ENCODE peak calls at places on chromosomes 12 and 14, in seven cellular contexts. One of them, this sample, is unnamed.

GRCh38 chr12:104669057-104669770 is 212.5 kb downstream of the CHST11 start:
- DNase-seq in CD8-positive, alpha-beta T cell: no peak
- DNase-seq in choroid plexus epithelial cell: no peak
- DNase-seq in upper lobe of left lung: peak; percentile 75
- DNase-seq in IMR-90: no peak
- DNase-seq in astrocyte of the cerebellum: no peak
- DNase-seq in endothelial cell of umbilical vein: peak; percentile 32
- DNase-seq in this sample: no peak

GRCh38 chr14:24834951-24835350 is 201.0 kb upstream of the GZMB start:
- DNase-seq in IMR-90: peak; percentile 36
- DNase-seq in choroid plexus epithelial cell: no peak
- DNase-seq in astrocyte of the cerebellum: no peak
- DNase-seq in CD8-positive, alpha-beta T cell: no peak
- DNase-seq in upper lobe of left lung: no peak
- DNase-seq in endothelial cell of umbilical vein: no peak
- DNase-seq in this sample: no peak

GRCh38 chr14:74408870-74409269 is 17.1 kb downstream of the SYNDIG1L start:
- DNase-seq in upper lobe of left lung: no peak
- DNase-seq in endothelial cell of umbilical vein: no peak
- DNase-seq in astrocyte of the cerebellum: no peak
- DNase-seq in IMR-90: no peak
- DNase-seq in choroid plexus epithelial cell: no peak
- DNase-seq in CD8-positive, alpha-beta T cell: no peak
- DNase-seq in this sample: no peak

GRCh38 chr12:89453579-89453978 is 71.0 kb downstream of the GALNT4 start:
- DNase-seq in IMR-90: peak; percentile 85
- DNase-seq in CD8-positive, alpha-beta T cell: no peak
- DNase-seq in astrocyte of the cerebellum: no peak
- DNase-seq in upper lobe of left lung: no peak
- DNase-seq in endothelial cell of umbilical vein: peak; percentile 85
- DNase-seq in choroid plexus epithelial cell: peak; percentile 92
- DNase-seq in this sample: no peak

GRCh38 chr12:11633968-11634367 is 15.5 kb upstream of the ETV6 start:
- DNase-seq in choroid plexus epithelial cell: no peak
- DNase-seq in IMR-90: no peak
- DNase-seq in astrocyte of the cerebellum: no peak
- DNase-seq in endothelial cell of umbilical vein: no peak
- DNase-seq in CD8-positive, alpha-beta T cell: no peak
- DNase-seq in upper lobe of left lung: no peak
- DNase-seq in this sample: no peak

GRCh38 chr12:45216983-45217485 is 1.1 kb downstream of the ANO6 start:
- DNase-seq in CD8-positive, alpha-beta T cell: no peak
- DNase-seq in IMR-90: no peak
- DNase-seq in endothelial cell of umbilical vein: no peak
- DNase-seq in choroid plexus epithelial cell: peak; percentile 18
- DNase-seq in upper lobe of left lung: no peak
- DNase-seq in astrocyte of the cerebellum: no peak
- DNase-seq in this sample: no peak

GRCh38 chr12:124233846-124234620 is 60.9 kb upstream of the RFLNA start:
- DNase-seq in CD8-positive, alpha-beta T cell: no peak
- DNase-seq in IMR-90: no peak
- DNase-seq in choroid plexus epithelial cell: peak; percentile 29
- DNase-seq in astrocyte of the cerebellum: no peak
- DNase-seq in upper lobe of left lung: no peak
- DNase-seq in endothelial cell of umbilical vein: peak; percentile 6
- DNase-seq in this sample: no peak

GRCh38 chr14:42994001-42994736 is 1387.5 kb downstream of the LRFN5 start:
- DNase-seq in upper lobe of left lung: no peak
- DNase-seq in choroid plexus epithelial cell: peak; percentile 47
- DNase-seq in endothelial cell of umbilical vein: no peak
- DNase-seq in astrocyte of the cerebellum: peak; percentile 53
- DNase-seq in CD8-positive, alpha-beta T cell: no peak
- DNase-seq in IMR-90: peak; percentile 79
- DNase-seq in this sample: peak; percentile 98

GRCh38 chr14:104101086-104101621 is 15.7 kb downstream of the ASPG start:
- DNase-seq in IMR-90: no peak
- DNase-seq in endothelial cell of umbilical vein: no peak
- DNase-seq in astrocyte of the cerebellum: no peak
- DNase-seq in upper lobe of left lung: peak; percentile 61
- DNase-seq in choroid plexus epithelial cell: no peak
- DNase-seq in CD8-positive, alpha-beta T cell: no peak
- DNase-seq in this sample: no peak

GRCh38 chr14:51453869-51454268 is 197.8 kb upstream of the FRMD6 start:
- DNase-seq in upper lobe of left lung: no peak
- DNase-seq in choroid plexus epithelial cell: no peak
- DNase-seq in IMR-90: no peak
- DNase-seq in astrocyte of the cerebellum: no peak
- DNase-seq in CD8-positive, alpha-beta T cell: no peak
- DNase-seq in endothelial cell of umbilical vein: no peak
- DNase-seq in this sample: no peak

GRCh38 chr14:35858521-35859209 is 32.5 kb downstream of the BRMS1L start:
- DNase-seq in endothelial cell of umbilical vein: no peak
- DNase-seq in IMR-90: peak; percentile 70
- DNase-seq in CD8-positive, alpha-beta T cell: no peak
- DNase-seq in upper lobe of left lung: no peak
- DNase-seq in choroid plexus epithelial cell: peak; percentile 59
- DNase-seq in astrocyte of the cerebellum: no peak
- DNase-seq in this sample: no peak

DNA sequence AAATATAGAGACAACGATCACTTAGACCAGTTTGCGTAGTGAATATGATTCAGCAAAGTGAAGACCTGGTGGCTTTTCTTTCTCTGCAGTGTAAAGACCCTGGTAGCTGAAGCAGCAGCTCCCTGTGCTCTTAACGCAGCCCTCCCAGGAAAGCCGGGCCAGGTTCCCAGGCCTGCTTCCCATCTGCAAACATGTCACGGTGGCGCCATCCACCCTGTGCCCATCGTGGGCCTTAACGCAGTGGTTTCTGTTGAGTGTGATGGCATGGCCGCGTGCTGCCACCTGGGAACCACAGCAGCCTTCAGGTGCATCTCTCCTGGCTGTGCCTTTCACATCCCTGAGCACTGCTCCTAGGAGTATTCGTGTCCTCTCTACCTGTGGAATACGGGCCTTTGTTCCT is 71.5 kb downstream of the WDR20 start:
- DNase-seq in endothelial cell of umbilical vein: no peak
- DNase-seq in upper lobe of left lung: no peak
- DNase-seq in CD8-positive, alpha-beta T cell: no peak
- DNase-seq in astrocyte of the cerebellum: no peak
- DNase-seq in choroid plexus epithelial cell: no peak
- DNase-seq in IMR-90: no peak
- DNase-seq in this sample: no peak
- H3K4me3 ChIP-seq in endothelial cell of umbilical vein: no peak overlapping the region
- H3K4me3 ChIP-seq in upper lobe of left lung: no peak overlapping the region
- H3K4me3 ChIP-seq in CD8-positive, alpha-beta T cell: no peak overlapping the region
- H3K4me3 ChIP-seq in astrocyte of the cerebellum: no peak overlapping the region
- H3K4me3 ChIP-seq in choroid plexus epithelial cell: no peak overlapping the region
- H3K4me3 ChIP-seq in IMR-90: no peak overlapping the region
- H3K4me3 ChIP-seq in this sample: no peak overlapping the region

GRCh38 chr12:14900521-14901227 is 15.0 kb upstream of the MGP start:
- DNase-seq in IMR-90: no peak
- DNase-seq in CD8-positive, alpha-beta T cell: no peak
- DNase-seq in endothelial cell of umbilical vein: no peak
- DNase-seq in astrocyte of the cerebellum: no peak
- DNase-seq in choroid plexus epithelial cell: no peak
- DNase-seq in upper lobe of left lung: no peak
- DNase-seq in this sample: no peak

GRCh38 chr12:14903386-14904098 is 17.9 kb upstream of the MGP start:
- DNase-seq in IMR-90: no peak
- DNase-seq in choroid plexus epithelial cell: no peak
- DNase-seq in endothelial cell of umbilical vein: peak; percentile 12
- DNase-seq in astrocyte of the cerebellum: no peak
- DNase-seq in upper lobe of left lung: no peak
- DNase-seq in CD8-positive, alpha-beta T cell: no peak
- DNase-seq in this sample: no peak

GRCh38 chr12:14904854-14905253 is 19.2 kb upstream of the MGP start:
- DNase-seq in upper lobe of left lung: no peak
- DNase-seq in IMR-90: no peak
- DNase-seq in endothelial cell of umbilical vein: no peak
- DNase-seq in CD8-positive, alpha-beta T cell: no peak
- DNase-seq in choroid plexus epithelial cell: no peak
- DNase-seq in astrocyte of the cerebellum: no peak
- DNase-seq in this sample: no peak

GRCh38 chr12:14901228-14901562 is 15.5 kb upstream of the MGP start:
- DNase-seq in astrocyte of the cerebellum: no peak
- DNase-seq in upper lobe of left lung: no peak
- DNase-seq in CD8-positive, alpha-beta T cell: no peak
- DNase-seq in IMR-90: no peak
- DNase-seq in endothelial cell of umbilical vein: no peak
- DNase-seq in choroid plexus epithelial cell: no peak
- DNase-seq in this sample: no peak

DNA sequence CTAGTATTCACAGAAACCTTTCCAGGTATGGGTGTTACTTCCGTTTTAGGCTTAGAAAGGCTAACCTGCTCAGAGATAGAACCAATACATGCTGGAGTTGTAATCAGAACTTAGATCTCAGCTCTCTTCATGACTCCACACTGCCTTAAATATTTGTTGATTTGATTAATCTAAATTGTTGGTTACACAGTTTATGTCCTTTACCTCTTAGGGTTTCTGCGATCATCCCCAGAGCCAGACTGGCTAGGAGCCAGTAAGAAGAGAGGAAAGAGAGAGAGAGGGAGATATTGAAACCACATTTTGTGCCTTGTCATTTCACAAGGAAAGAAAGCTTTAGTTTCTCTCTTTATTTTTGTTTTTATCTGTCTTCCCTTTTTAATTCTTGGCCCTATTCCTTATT is 16.8 kb upstream of the MGP start:
- DNase-seq in choroid plexus epithelial cell: peak; percentile 59
- DNase-seq in endothelial cell of umbilical vein: peak; percentile 26
- DNase-seq in astrocyte of the cerebellum: no peak
- DNase-seq in upper lobe of left lung: no peak
- DNase-seq in CD8-positive, alpha-beta T cell: no peak
- DNase-seq in IMR-90: peak; percentile 8
- DNase-seq in this sample: no peak
- H3K4me3 ChIP-seq in choroid plexus epithelial cell: no peak overlapping the region
- H3K4me3 ChIP-seq in endothelial cell of umbilical vein: no peak overlapping the region
- H3K4me3 ChIP-seq in astrocyte of the cerebellum: no peak overlapping the region
- H3K4me3 ChIP-seq in upper lobe of left lung: no peak overlapping the region
- H3K4me3 ChIP-seq in CD8-positive, alpha-beta T cell: no peak overlapping the region
- H3K4me3 ChIP-seq in IMR-90: no peak overlapping the region
- H3K4me3 ChIP-seq in this sample: no peak overlapping the region

GRCh38 chr12:56081393-56082347 is 1.7 kb downstream of the ERBB3 start:
- DNase-seq in IMR-90: no peak
- DNase-seq in endothelial cell of umbilical vein: no peak
- DNase-seq in CD8-positive, alpha-beta T cell: no peak
- DNase-seq in upper lobe of left lung: peak; percentile 63
- DNase-seq in choroid plexus epithelial cell: no peak
- DNase-seq in astrocyte of the cerebellum: no peak
- DNase-seq in this sample: no peak
- H3K4me3 ChIP-seq in IMR-90: no peak overlapping the region
- H3K4me3 ChIP-seq in endothelial cell of umbilical vein: no peak overlapping the region
- H3K4me3 ChIP-seq in CD8-positive, alpha-beta T cell: no peak overlapping the region
- H3K4me3 ChIP-seq in upper lobe of left lung: peak overlapping the region; percentile 48
- H3K4me3 ChIP-seq in choroid plexus epithelial cell: no peak overlapping the region
- H3K4me3 ChIP-seq in astrocyte of the cerebellum: no peak overlapping the region
- H3K4me3 ChIP-seq in this sample: peak overlapping the region; percentile 15

GRCh38 chr14:61491224-61491623 is 169.8 kb downstream of the PRKCH start:
- DNase-seq in upper lobe of left lung: no peak
- DNase-seq in astrocyte of the cerebellum: no peak
- DNase-seq in endothelial cell of umbilical vein: peak; percentile 39
- DNase-seq in CD8-positive, alpha-beta T cell: no peak
- DNase-seq in choroid plexus epithelial cell: no peak
- DNase-seq in IMR-90: no peak
- DNase-seq in this sample: no peak
- H3K4me3 ChIP-seq in upper lobe of left lung: no peak overlapping the region
- H3K4me3 ChIP-seq in astrocyte of the cerebellum: no peak overlapping the region
- H3K4me3 ChIP-seq in endothelial cell of umbilical vein: no peak overlapping the region
- H3K4me3 ChIP-seq in CD8-positive, alpha-beta T cell: no peak overlapping the region
- H3K4me3 ChIP-seq in choroid plexus epithelial cell: no peak overlapping the region
- H3K4me3 ChIP-seq in IMR-90: no peak overlapping the region
- H3K4me3 ChIP-seq in this sample: no peak overlapping the region

GRCh38 chr12:8033153-8034044 is 883 bp downstream of the FOXJ2 start:
- DNase-seq in upper lobe of left lung: peak; percentile 75
- DNase-seq in IMR-90: peak; percentile 33
- DNase-seq in CD8-positive, alpha-beta T cell: peak; percentile 60
- DNase-seq in astrocyte of the cerebellum: no peak
- DNase-seq in choroid plexus epithelial cell: peak; percentile 29
- DNase-seq in endothelial cell of umbilical vein: peak; percentile 54
- DNase-seq in this sample: no peak
- H3K4me3 ChIP-seq in upper lobe of left lung: peak overlapping the region; percentile 72
- H3K4me3 ChIP-seq in IMR-90: peak overlapping the region; percentile 84
- H3K4me3 ChIP-seq in CD8-positive, alpha-beta T cell: peak overlapping the region; percentile 89
- H3K4me3 ChIP-seq in astrocyte of the cerebellum: peak overlapping the region; percentile 90
- H3K4me3 ChIP-seq in choroid plexus epithelial cell: peak overlapping the region; percentile 94
- H3K4me3 ChIP-seq in endothelial cell of umbilical vein: peak overlapping the region; percentile 82
- H3K4me3 ChIP-seq in this sample: peak overlapping the region; percentile 89

This sample was measured in skeletal muscle cell.